ENCODE peak calls at places on chromosomes 3 and 15, in seven cellular contexts. One of them, this sample, is unnamed.

GRCh38 chr15:47817825-47818681 is 100.7 kb downstream of the SEMA6D start:
- DNase-seq in colonic mucosa: no peak
- DNase-seq in tibial artery: no peak
- DNase-seq in upper lobe of left lung: no peak
- DNase-seq in hepatocyte: no peak
- DNase-seq in body of pancreas: no peak
- DNase-seq in HCT116: no peak
- DNase-seq in this sample: no peak

GRCh38 chr3:191296041-191296541 is 33.1 kb upstream of the CCDC50 start:
- DNase-seq in colonic mucosa: no peak
- DNase-seq in tibial artery: no peak
- DNase-seq in upper lobe of left lung: no peak
- DNase-seq in hepatocyte: no peak
- DNase-seq in body of pancreas: no peak
- DNase-seq in HCT116: no peak
- DNase-seq in this sample: no peak

GRCh38 chr15:51846463-51847230 is 17.2 kb downstream of the TMOD3 start:
- DNase-seq in colonic mucosa: no peak
- DNase-seq in tibial artery: no peak
- DNase-seq in upper lobe of left lung: no peak
- DNase-seq in hepatocyte: no peak
- DNase-seq in body of pancreas: no peak
- DNase-seq in HCT116: peak; percentile 87
- DNase-seq in this sample: no peak

GRCh38 chr3:117793684-117794304 is 1084.2 kb downstream of the TUSC7 start:
- DNase-seq in colonic mucosa: no peak
- DNase-seq in tibial artery: no peak
- DNase-seq in upper lobe of left lung: no peak
- DNase-seq in hepatocyte: no peak
- DNase-seq in body of pancreas: peak; percentile 2
- DNase-seq in HCT116: no peak
- DNase-seq in this sample: no peak

GRCh38 chr3:116423945-116424344 is 21.3 kb downstream of the LSAMP start:
- DNase-seq in colonic mucosa: no peak
- DNase-seq in tibial artery: no peak
- DNase-seq in upper lobe of left lung: no peak
- DNase-seq in hepatocyte: no peak
- DNase-seq in body of pancreas: no peak
- DNase-seq in HCT116: no peak
- DNase-seq in this sample: no peak

GRCh38 chr3:182710557-182711157 is 82.6 kb upstream of the ATP11B start:
- DNase-seq in colonic mucosa: no peak
- DNase-seq in tibial artery: no peak
- DNase-seq in upper lobe of left lung: no peak
- DNase-seq in hepatocyte: peak; percentile 49
- DNase-seq in body of pancreas: no peak
- DNase-seq in HCT116: peak; percentile 12
- DNase-seq in this sample: no peak

GRCh38 chr3:112378989-112379692 is 46.2 kb downstream of the CD200 start:
- DNase-seq in colonic mucosa: no peak
- DNase-seq in tibial artery: no peak
- DNase-seq in upper lobe of left lung: no peak
- DNase-seq in hepatocyte: peak; percentile 42
- DNase-seq in body of pancreas: peak; percentile 20
- DNase-seq in HCT116: no peak
- DNase-seq in this sample: no peak

GRCh38 chr3:171487382-171487781 is 27.2 kb upstream of the TNIK start:
- DNase-seq in colonic mucosa: no peak
- DNase-seq in tibial artery: no peak
- DNase-seq in upper lobe of left lung: no peak
- DNase-seq in hepatocyte: no peak
- DNase-seq in body of pancreas: no peak
- DNase-seq in HCT116: no peak
- DNase-seq in this sample: no peak

GRCh38 chr3:183698760-183699159 is 1.2 kb downstream of the YEATS2 start:
- DNase-seq in colonic mucosa: peak; percentile 38
- DNase-seq in tibial artery: no peak
- DNase-seq in upper lobe of left lung: no peak
- DNase-seq in hepatocyte: peak; percentile 30
- DNase-seq in body of pancreas: peak; percentile 35
- DNase-seq in HCT116: no peak
- DNase-seq in this sample: no peak

GRCh38 chr15:64851503-64851840 is 9.8 kb downstream of the PLEKHO2 start:
- DNase-seq in colonic mucosa: no peak
- DNase-seq in tibial artery: peak; percentile 70
- DNase-seq in upper lobe of left lung: no peak
- DNase-seq in hepatocyte: peak; percentile 63
- DNase-seq in body of pancreas: peak; percentile 56
- DNase-seq in HCT116: no peak
- DNase-seq in this sample: no peak

GRCh38 chr15:97168704-97169475 is 791.6 kb upstream of the ARRDC4 start:
- DNase-seq in colonic mucosa: no peak
- DNase-seq in tibial artery: no peak
- DNase-seq in upper lobe of left lung: no peak
- DNase-seq in hepatocyte: no peak
- DNase-seq in body of pancreas: no peak
- DNase-seq in HCT116: no peak
- DNase-seq in this sample: no peak

GRCh38 chr3:143525408-143525807 is 322.9 kb downstream of the SLC9A9 start:
- DNase-seq in colonic mucosa: no peak
- DNase-seq in tibial artery: no peak
- DNase-seq in upper lobe of left lung: no peak
- DNase-seq in hepatocyte: no peak
- DNase-seq in body of pancreas: no peak
- DNase-seq in HCT116: no peak
- DNase-seq in this sample: no peak

GRCh38 chr3:144415492-144415891 is 443.9 kb downstream of the DIPK2A start:
- DNase-seq in colonic mucosa: no peak
- DNase-seq in tibial artery: no peak
- DNase-seq in upper lobe of left lung: no peak
- DNase-seq in hepatocyte: no peak
- DNase-seq in body of pancreas: no peak
- DNase-seq in HCT116: no peak
- DNase-seq in this sample: no peak

GRCh38 chr15:68186671-68187397 is 18.3 kb downstream of the CALML4 start:
- DNase-seq in colonic mucosa: no peak
- DNase-seq in tibial artery: no peak
- DNase-seq in upper lobe of left lung: no peak
- DNase-seq in hepatocyte: no peak
- DNase-seq in body of pancreas: no peak
- DNase-seq in HCT116: no peak
- DNase-seq in this sample: no peak

GRCh38 chr3:5428607-5429516 is 241.4 kb downstream of the EDEM1 start:
- DNase-seq in colonic mucosa: no peak
- DNase-seq in tibial artery: no peak
- DNase-seq in upper lobe of left lung: no peak
- DNase-seq in hepatocyte: peak; percentile 23
- DNase-seq in body of pancreas: no peak
- DNase-seq in HCT116: no peak
- DNase-seq in this sample: no peak

GRCh38 chr15:51757463-51757862 is 6.1 kb downstream of the TMOD2 start:
- DNase-seq in colonic mucosa: no peak
- DNase-seq in tibial artery: no peak
- DNase-seq in upper lobe of left lung: no peak
- DNase-seq in hepatocyte: no peak
- DNase-seq in body of pancreas: no peak
- DNase-seq in HCT116: no peak
- DNase-seq in this sample: no peak

GRCh38 chr3:38124324-38125122 is 12.4 kb downstream of the ACAA1 start:
- DNase-seq in colonic mucosa: no peak
- DNase-seq in tibial artery: no peak
- DNase-seq in upper lobe of left lung: no peak
- DNase-seq in hepatocyte: no peak
- DNase-seq in body of pancreas: no peak
- DNase-seq in HCT116: no peak
- DNase-seq in this sample: no peak

GRCh38 chr3:94875149-94875548 is 812.3 kb downstream of the NSUN3 start:
- DNase-seq in colonic mucosa: no peak
- DNase-seq in tibial artery: no peak
- DNase-seq in upper lobe of left lung: peak; percentile 35
- DNase-seq in hepatocyte: no peak
- DNase-seq in body of pancreas: no peak
- DNase-seq in HCT116: no peak
- DNase-seq in this sample: no peak

GRCh38 chr3:46965151-46965550 is 11.4 kb downstream of the CCDC12 start:
- DNase-seq in colonic mucosa: no peak
- DNase-seq in tibial artery: no peak
- DNase-seq in upper lobe of left lung: no peak
- DNase-seq in hepatocyte: no peak
- DNase-seq in body of pancreas: peak; percentile 63
- DNase-seq in HCT116: no peak
- DNase-seq in this sample: no peak

GRCh38 chr3:14606663-14607339 is 44.8 kb upstream of the CCDC174 start:
- DNase-seq in colonic mucosa: no peak
- DNase-seq in tibial artery: no peak
- DNase-seq in upper lobe of left lung: no peak
- DNase-seq in hepatocyte: no peak
- DNase-seq in body of pancreas: no peak
- DNase-seq in HCT116: no peak
- DNase-seq in this sample: no peak

GRCh38 chr15:68765602-68766368 is 54.9 kb downstream of the ANP32A start:
- DNase-seq in colonic mucosa: no peak
- DNase-seq in tibial artery: no peak
- DNase-seq in upper lobe of left lung: no peak
- DNase-seq in hepatocyte: no peak
- DNase-seq in body of pancreas: no peak
- DNase-seq in HCT116: no peak
- DNase-seq in this sample: no peak

GRCh38 chr15:79427781-79428598 is 4.1 kb upstream of the MINAR1 start:
- DNase-seq in colonic mucosa: no peak
- DNase-seq in tibial artery: no peak
- DNase-seq in upper lobe of left lung: no peak
- DNase-seq in hepatocyte: no peak
- DNase-seq in body of pancreas: no peak
- DNase-seq in HCT116: no peak
- DNase-seq in this sample: no peak
- H3K27me3 ChIP-seq in colonic mucosa: peaks cover 24% of the 10 kb centered on the region
- H3K27me3 ChIP-seq in tibial artery: no peaks in the 10 kb centered on the region
- H3K27me3 ChIP-seq in upper lobe of left lung: peaks cover 5% of the 10 kb centered on the region
- H3K27me3 ChIP-seq in hepatocyte: peaks cover 57% of the 10 kb centered on the region
- H3K27me3 ChIP-seq in body of pancreas: no peaks in the 10 kb centered on the region
- H3K27me3 ChIP-seq in HCT116: no peaks in the 10 kb centered on the region
- H3K27me3 ChIP-seq in this sample: peaks cover 47% of the 10 kb centered on the region

GRCh38 chr3:55487376-55488241 is 503 bp upstream of the WNT5A start:
- DNase-seq in colonic mucosa: peak; percentile 47
- DNase-seq in tibial artery: no peak
- DNase-seq in upper lobe of left lung: peak; percentile 86
- DNase-seq in hepatocyte: peak; percentile 57
- DNase-seq in body of pancreas: no peak
- DNase-seq in HCT116: no peak
- DNase-seq in this sample: no peak

GRCh38 chr3:55486857-55487375 is at the start of gene WNT5A:
- DNase-seq in colonic mucosa: peak; percentile 47
- DNase-seq in tibial artery: no peak
- DNase-seq in upper lobe of left lung: peak; percentile 91
- DNase-seq in hepatocyte: peak; percentile 63
- DNase-seq in body of pancreas: peak; percentile 57
- DNase-seq in HCT116: no peak
- DNase-seq in this sample: no peak

GRCh38 chr3:55489804-55490132 is 2.7 kb upstream of the WNT5A start:
- DNase-seq in colonic mucosa: peak; percentile 44
- DNase-seq in tibial artery: no peak
- DNase-seq in upper lobe of left lung: peak; percentile 83
- DNase-seq in hepatocyte: peak; percentile 68
- DNase-seq in body of pancreas: no peak
- DNase-seq in HCT116: no peak
- DNase-seq in this sample: no peak

GRCh38 chr3:55490194-55490913 is 3.2 kb upstream of the WNT5A start:
- DNase-seq in colonic mucosa: no peak
- DNase-seq in tibial artery: no peak
- DNase-seq in upper lobe of left lung: no peak
- DNase-seq in hepatocyte: no peak
- DNase-seq in body of pancreas: no peak
- DNase-seq in HCT116: no peak
- DNase-seq in this sample: no peak

DNA sequence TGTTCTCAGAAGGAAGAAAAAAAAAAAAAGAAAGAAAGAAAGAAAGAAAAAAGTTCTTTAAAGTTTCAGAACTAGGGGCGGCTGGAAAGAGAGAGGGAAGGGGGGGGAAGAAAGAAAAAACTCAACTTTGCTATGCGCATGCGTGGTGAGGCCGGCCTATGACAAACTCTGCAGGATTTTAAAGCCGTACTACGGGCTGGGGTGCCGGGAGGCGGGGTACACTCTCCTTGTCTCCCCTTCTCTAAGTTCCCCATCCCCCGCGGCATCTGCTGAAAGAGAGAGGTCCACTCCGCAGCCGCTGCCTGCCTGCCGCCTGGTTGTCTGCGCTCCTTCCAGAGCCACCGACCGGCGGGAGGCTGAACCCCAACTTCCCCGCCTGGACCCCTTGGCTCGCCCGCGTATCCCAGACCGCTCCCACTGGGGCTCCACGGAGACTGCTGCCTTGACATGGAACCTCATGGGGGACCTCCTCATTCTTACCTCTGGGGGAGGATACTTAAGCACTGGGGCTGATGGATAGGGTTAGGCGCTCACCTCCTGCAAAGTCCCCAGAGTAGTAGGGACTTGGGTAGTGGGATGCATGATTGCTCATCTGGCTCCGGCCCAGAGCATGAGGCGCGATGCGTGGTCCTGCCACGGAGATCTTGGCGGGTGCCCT is 1.4 kb upstream of the WNT5A start:
- DNase-seq in colonic mucosa: peak; percentile 70
- DNase-seq in tibial artery: no peak
- DNase-seq in upper lobe of left lung: peak; percentile 78
- DNase-seq in hepatocyte: peak; percentile 91
- DNase-seq in body of pancreas: peak; percentile 76
- DNase-seq in HCT116: no peak
- DNase-seq in this sample: no peak
- H3K27ac ChIP-seq in colonic mucosa: peak overlapping the region; percentile 23
- H3K27ac ChIP-seq in tibial artery: no peak overlapping the region
- H3K27ac ChIP-seq in upper lobe of left lung: peak overlapping the region; percentile 75
- H3K27ac ChIP-seq in hepatocyte: peak overlapping the region; percentile 98
- H3K27ac ChIP-seq in body of pancreas: peak overlapping the region; percentile 67
- H3K27ac ChIP-seq in HCT116: no peak overlapping the region
- H3K27ac ChIP-seq in this sample: no peak overlapping the region

GRCh38 chr3:106208979-106209378 is 340.2 kb upstream of the CBLB start:
- DNase-seq in colonic mucosa: no peak
- DNase-seq in tibial artery: no peak
- DNase-seq in upper lobe of left lung: no peak
- DNase-seq in hepatocyte: no peak
- DNase-seq in body of pancreas: no peak
- DNase-seq in HCT116: no peak
- DNase-seq in this sample: no peak
- TF ChIP-seq CTCF in colonic mucosa: no peak
- TF ChIP-seq CTCF in tibial artery: no peak
- TF ChIP-seq CTCF in upper lobe of left lung: no peak
- TF ChIP-seq CTCF in hepatocyte: peak; percentile 34
- TF ChIP-seq CTCF in body of pancreas: no peak
- TF ChIP-seq CTCF in HCT116: no peak
- TF ChIP-seq CTCF in this sample: peak; percentile 40

DNA sequence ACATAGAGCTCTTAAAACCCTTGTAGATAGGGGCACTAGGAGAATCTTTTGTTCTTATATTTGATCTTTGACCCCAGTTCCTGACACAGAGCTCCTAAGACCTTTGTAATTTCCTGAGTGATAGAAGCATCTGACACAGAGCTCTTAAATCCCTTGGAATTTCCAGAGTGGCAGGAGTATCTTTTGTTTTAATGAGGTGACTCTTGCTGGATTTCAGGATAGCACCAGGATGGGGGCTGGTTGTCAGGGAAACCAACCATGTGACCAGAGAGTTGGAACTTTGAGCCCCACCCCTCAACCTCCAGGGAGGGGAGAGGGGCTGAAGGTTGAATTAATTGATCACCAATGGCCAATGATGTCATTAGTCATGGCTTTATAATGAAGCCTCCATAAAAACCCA is 47.6 kb upstream of the ST8SIA2 start:
- DNase-seq in colonic mucosa: no peak
- DNase-seq in tibial artery: no peak
- DNase-seq in upper lobe of left lung: no peak
- DNase-seq in hepatocyte: no peak
- DNase-seq in body of pancreas: no peak
- DNase-seq in HCT116: no peak
- DNase-seq in this sample: no peak
- H3K27me3 ChIP-seq in colonic mucosa: no peaks in the 10 kb centered on the region
- H3K27me3 ChIP-seq in tibial artery: no peaks in the 10 kb centered on the region
- H3K27me3 ChIP-seq in upper lobe of left lung: no peaks in the 10 kb centered on the region
- H3K27me3 ChIP-seq in hepatocyte: peaks cover 20% of the 10 kb centered on the region
- H3K27me3 ChIP-seq in body of pancreas: no peaks in the 10 kb centered on the region
- H3K27me3 ChIP-seq in HCT116: peaks cover 49% of the 10 kb centered on the region
- H3K27me3 ChIP-seq in this sample: peaks cover 3% of the 10 kb centered on the region